ENCODE peak calls at places on chromosome 4, in seven cellular contexts. One of them, this sample, is unnamed.
A peak's percentile ranks its signal among the peaks of the same experiment; 100 is the strongest.

GRCh38 chr4:184310171-184310567 is 92.5 kb upstream of the ENPP6 start:
- DNase-seq in HCT116: no peak
- DNase-seq in GM12878: no peak
- DNase-seq in K562: no peak
- DNase-seq in H1: peak; percentile 52
- DNase-seq in NT2/D1: no peak
- DNase-seq in SK-N-SH: no peak
- DNase-seq in this sample: no peak

GRCh38 chr4:6367313-6367945 is 97.8 kb downstream of the WFS1 start:
- DNase-seq in HCT116: no peak
- DNase-seq in GM12878: no peak
- DNase-seq in K562: no peak
- DNase-seq in H1: no peak
- DNase-seq in NT2/D1: peak; percentile 66
- DNase-seq in SK-N-SH: no peak
- DNase-seq in this sample: no peak

GRCh38 chr4:30720021-30720655 is at the start of gene PCDH7:
- DNase-seq in HCT116: no peak
- DNase-seq in GM12878: no peak
- DNase-seq in K562: no peak
- DNase-seq in H1: peak; percentile 76
- DNase-seq in NT2/D1: peak; percentile 42
- DNase-seq in SK-N-SH: peak; percentile 46
- DNase-seq in this sample: no peak

GRCh38 chr4:143247866-143248265 is 63.1 kb downstream of the USP38 start:
- DNase-seq in HCT116: no peak
- DNase-seq in GM12878: no peak
- DNase-seq in K562: no peak
- DNase-seq in H1: no peak
- DNase-seq in NT2/D1: no peak
- DNase-seq in SK-N-SH: no peak
- DNase-seq in this sample: no peak

GRCh38 chr4:7829687-7830580 is 109.7 kb downstream of the AFAP1 start:
- DNase-seq in HCT116: no peak
- DNase-seq in GM12878: no peak
- DNase-seq in K562: no peak
- DNase-seq in H1: no peak
- DNase-seq in NT2/D1: no peak
- DNase-seq in SK-N-SH: no peak
- DNase-seq in this sample: no peak

GRCh38 chr4:13509442-13509841 is 25.3 kb upstream of the RAB28 start:
- DNase-seq in HCT116: no peak
- DNase-seq in GM12878: no peak
- DNase-seq in K562: no peak
- DNase-seq in H1: no peak
- DNase-seq in NT2/D1: peak; percentile 78
- DNase-seq in SK-N-SH: no peak
- DNase-seq in this sample: no peak

GRCh38 chr4:151403656-151404055 is 5.3 kb upstream of the FHIP1A start:
- DNase-seq in HCT116: no peak
- DNase-seq in GM12878: no peak
- DNase-seq in K562: no peak
- DNase-seq in H1: no peak
- DNase-seq in NT2/D1: no peak
- DNase-seq in SK-N-SH: no peak
- DNase-seq in this sample: no peak

GRCh38 chr4:110142461-110142860 is 56.0 kb downstream of the ELOVL6 start:
- DNase-seq in HCT116: no peak
- DNase-seq in GM12878: no peak
- DNase-seq in K562: no peak
- DNase-seq in H1: no peak
- DNase-seq in NT2/D1: no peak
- DNase-seq in SK-N-SH: no peak
- DNase-seq in this sample: no peak

GRCh38 chr4:66750273-66750672 is 795.0 kb downstream of the CENPC start:
- DNase-seq in HCT116: no peak
- DNase-seq in GM12878: no peak
- DNase-seq in K562: no peak
- DNase-seq in H1: no peak
- DNase-seq in NT2/D1: no peak
- DNase-seq in SK-N-SH: no peak
- DNase-seq in this sample: no peak

GRCh38 chr4:76896731-76897521 is 1.0 kb downstream of the SOWAHB start:
- DNase-seq in HCT116: no peak
- DNase-seq in GM12878: no peak
- DNase-seq in K562: no peak
- DNase-seq in H1: no peak
- DNase-seq in NT2/D1: no peak
- DNase-seq in SK-N-SH: peak; percentile 76
- DNase-seq in this sample: no peak

GRCh38 chr4:182955411-182955810 is 38.2 kb upstream of the DCTD start:
- DNase-seq in HCT116: no peak
- DNase-seq in GM12878: no peak
- DNase-seq in K562: no peak
- DNase-seq in H1: no peak
- DNase-seq in NT2/D1: no peak
- DNase-seq in SK-N-SH: no peak
- DNase-seq in this sample: no peak

GRCh38 chr4:82780398-82781231 is 18.0 kb downstream of the SCD5 start:
- DNase-seq in HCT116: no peak
- DNase-seq in GM12878: no peak
- DNase-seq in K562: no peak
- DNase-seq in H1: no peak
- DNase-seq in NT2/D1: no peak
- DNase-seq in SK-N-SH: peak; percentile 69
- DNase-seq in this sample: peak; percentile 57

GRCh38 chr4:7234355-7235029 is 42.2 kb downstream of the SORCS2 start:
- DNase-seq in HCT116: no peak
- DNase-seq in GM12878: no peak
- DNase-seq in K562: no peak
- DNase-seq in H1: no peak
- DNase-seq in NT2/D1: no peak
- DNase-seq in SK-N-SH: no peak
- DNase-seq in this sample: no peak

GRCh38 chr4:82123934-82124333 is 249.9 kb downstream of the HNRNPD start:
- DNase-seq in HCT116: no peak
- DNase-seq in GM12878: no peak
- DNase-seq in K562: no peak
- DNase-seq in H1: no peak
- DNase-seq in NT2/D1: no peak
- DNase-seq in SK-N-SH: no peak
- DNase-seq in this sample: no peak

GRCh38 chr4:169239236-169239905 is 31.4 kb downstream of the SH3RF1 start:
- DNase-seq in HCT116: no peak
- DNase-seq in GM12878: no peak
- DNase-seq in K562: no peak
- DNase-seq in H1: no peak
- DNase-seq in NT2/D1: no peak
- DNase-seq in SK-N-SH: no peak
- DNase-seq in this sample: no peak

GRCh38 chr4:106315476-106315967 is 487 bp downstream of the TBCK start:
- DNase-seq in HCT116: no peak
- DNase-seq in GM12878: no peak
- DNase-seq in K562: peak; percentile 25
- DNase-seq in H1: no peak
- DNase-seq in NT2/D1: no peak
- DNase-seq in SK-N-SH: no peak
- DNase-seq in this sample: peak; percentile 39

GRCh38 chr4:15868065-15868464 is 70.5 kb downstream of the FGFBP1 start:
- DNase-seq in HCT116: no peak
- DNase-seq in GM12878: no peak
- DNase-seq in K562: no peak
- DNase-seq in H1: no peak
- DNase-seq in NT2/D1: no peak
- DNase-seq in SK-N-SH: no peak
- DNase-seq in this sample: no peak

GRCh38 chr4:80266902-80267380 is 477 bp downstream of the FGF5 start:
- DNase-seq in HCT116: no peak
- DNase-seq in GM12878: no peak
- DNase-seq in K562: peak; percentile 34
- DNase-seq in H1: no peak
- DNase-seq in NT2/D1: no peak
- DNase-seq in SK-N-SH: peak; percentile 59
- DNase-seq in this sample: no peak

GRCh38 chr4:166042510-166043055 is 169.5 kb downstream of the TLL1 start:
- DNase-seq in HCT116: no peak
- DNase-seq in GM12878: no peak
- DNase-seq in K562: no peak
- DNase-seq in H1: no peak
- DNase-seq in NT2/D1: no peak
- DNase-seq in SK-N-SH: no peak
- DNase-seq in this sample: no peak

GRCh38 chr4:73725499-73725898 is 14.9 kb upstream of the CXCL8 start:
- DNase-seq in HCT116: no peak
- DNase-seq in GM12878: no peak
- DNase-seq in K562: no peak
- DNase-seq in H1: no peak
- DNase-seq in NT2/D1: no peak
- DNase-seq in SK-N-SH: no peak
- DNase-seq in this sample: no peak

GRCh38 chr4:38128478-38129451 is 168.6 kb downstream of the PTTG2 start:
- DNase-seq in HCT116: peak; percentile 42
- DNase-seq in GM12878: peak; percentile 95
- DNase-seq in K562: no peak
- DNase-seq in H1: peak; percentile 58
- DNase-seq in NT2/D1: peak; percentile 61
- DNase-seq in SK-N-SH: no peak
- DNase-seq in this sample: peak; percentile 91

GRCh38 chr4:24979554-24979953 is 51.2 kb downstream of the LGI2 start:
- DNase-seq in HCT116: no peak
- DNase-seq in GM12878: no peak
- DNase-seq in K562: no peak
- DNase-seq in H1: no peak
- DNase-seq in NT2/D1: no peak
- DNase-seq in SK-N-SH: no peak
- DNase-seq in this sample: no peak

GRCh38 chr4:110533940-110534339 is 58.0 kb downstream of the ENPEP start:
- DNase-seq in HCT116: peak; percentile 72
- DNase-seq in GM12878: no peak
- DNase-seq in K562: no peak
- DNase-seq in H1: no peak
- DNase-seq in NT2/D1: no peak
- DNase-seq in SK-N-SH: no peak
- DNase-seq in this sample: peak; percentile 74

GRCh38 chr4:1857931-1858330 is 2.0 kb upstream of the LETM1 start:
- DNase-seq in HCT116: no peak
- DNase-seq in GM12878: no peak
- DNase-seq in K562: no peak
- DNase-seq in H1: no peak
- DNase-seq in NT2/D1: no peak
- DNase-seq in SK-N-SH: no peak
- DNase-seq in this sample: no peak

GRCh38 chr4:1856071-1856919 is at the start of gene LETM1:
- DNase-seq in HCT116: peak; percentile 85
- DNase-seq in GM12878: peak; percentile 83
- DNase-seq in K562: peak; percentile 91
- DNase-seq in H1: peak; percentile 92
- DNase-seq in NT2/D1: peak; percentile 93
- DNase-seq in SK-N-SH: peak; percentile 98
- DNase-seq in this sample: peak; percentile 84

GRCh38 chr4:1854752-1855151 is 1.2 kb downstream of the LETM1 start:
- DNase-seq in HCT116: no peak
- DNase-seq in GM12878: no peak
- DNase-seq in K562: no peak
- DNase-seq in H1: no peak
- DNase-seq in NT2/D1: no peak
- DNase-seq in SK-N-SH: no peak
- DNase-seq in this sample: no peak

GRCh38 chr4:1856920-1857699 is 1.2 kb upstream of the LETM1 start:
- DNase-seq in HCT116: no peak
- DNase-seq in GM12878: no peak
- DNase-seq in K562: no peak
- DNase-seq in H1: no peak
- DNase-seq in NT2/D1: no peak
- DNase-seq in SK-N-SH: peak; percentile 67
- DNase-seq in this sample: no peak

GRCh38 chr4:1855334-1856070 is 454 bp downstream of the LETM1 start:
- DNase-seq in HCT116: no peak
- DNase-seq in GM12878: no peak
- DNase-seq in K562: peak; percentile 70
- DNase-seq in H1: peak; percentile 57
- DNase-seq in NT2/D1: no peak
- DNase-seq in SK-N-SH: peak; percentile 62
- DNase-seq in this sample: no peak
- TF ChIP-seq YY1 in HCT116: no peak
- TF ChIP-seq YY1 in GM12878: no peak
- TF ChIP-seq YY1 in K562: no peak
- TF ChIP-seq YY1 in H1: no peak
- TF ChIP-seq YY1 in NT2/D1: no peak
- TF ChIP-seq YY1 in SK-N-SH: no peak
- TF ChIP-seq YY1 in this sample: peak; percentile 68

GRCh38 chr4:85760521-85760920 is 285.6 kb downstream of the ARHGAP24 start:
- DNase-seq in HCT116: no peak
- DNase-seq in GM12878: no peak
- DNase-seq in K562: no peak
- DNase-seq in H1: no peak
- DNase-seq in NT2/D1: no peak
- DNase-seq in SK-N-SH: no peak
- DNase-seq in this sample: no peak
- TF ChIP-seq YY1 in HCT116: no peak
- TF ChIP-seq YY1 in GM12878: no peak
- TF ChIP-seq YY1 in K562: no peak
- TF ChIP-seq YY1 in H1: no peak
- TF ChIP-seq YY1 in NT2/D1: no peak
- TF ChIP-seq YY1 in SK-N-SH: no peak
- TF ChIP-seq YY1 in this sample: no peak

DNA sequence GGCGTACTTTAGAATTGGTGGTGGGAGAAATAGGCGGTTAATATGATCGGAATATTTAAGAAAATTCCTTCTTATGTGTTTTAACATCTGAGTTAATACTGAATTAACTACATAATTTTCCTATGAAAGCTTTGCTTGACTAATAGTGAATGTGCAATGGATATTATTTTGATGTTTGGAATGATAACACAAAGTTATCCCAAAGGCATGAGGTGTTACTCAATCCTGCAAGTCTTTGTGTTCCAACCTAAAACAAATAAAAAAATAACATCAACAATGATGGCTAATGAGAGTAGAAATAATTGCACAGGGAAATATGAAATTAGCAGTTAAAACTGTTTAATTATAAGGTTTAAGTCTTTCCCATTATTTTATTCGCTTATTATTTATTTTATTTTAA is 183.6 kb upstream of the ARSJ start:
- DNase-seq in HCT116: no peak
- DNase-seq in GM12878: no peak
- DNase-seq in K562: no peak
- DNase-seq in H1: no peak
- DNase-seq in NT2/D1: no peak
- DNase-seq in SK-N-SH: no peak
- DNase-seq in this sample: no peak
- TF ChIP-seq YY1 in HCT116: no peak
- TF ChIP-seq YY1 in GM12878: no peak
- TF ChIP-seq YY1 in K562: no peak
- TF ChIP-seq YY1 in H1: no peak
- TF ChIP-seq YY1 in NT2/D1: no peak
- TF ChIP-seq YY1 in SK-N-SH: no peak
- TF ChIP-seq YY1 in this sample: no peak

DNA sequence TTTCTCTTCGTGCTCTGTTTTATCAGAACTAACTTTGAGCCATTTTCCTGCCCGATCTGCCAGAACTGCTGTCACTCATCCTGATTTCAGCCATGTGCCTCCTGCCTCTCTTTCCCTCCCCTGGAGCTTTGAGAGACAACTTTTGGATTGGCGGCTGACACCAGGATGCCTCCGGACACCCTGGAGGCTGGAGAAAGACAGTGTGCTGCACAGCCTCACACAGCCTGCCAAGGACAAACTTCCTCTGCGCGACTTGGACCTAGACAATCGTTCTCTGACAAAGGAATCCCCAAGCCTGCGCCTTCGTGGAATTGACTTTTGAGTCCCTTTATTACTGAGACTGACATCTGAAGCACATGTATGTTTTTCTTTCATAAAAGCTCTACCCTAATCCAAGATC is 10.8 kb upstream of the LDB2 start:
- DNase-seq in HCT116: no peak
- DNase-seq in GM12878: no peak
- DNase-seq in K562: no peak
- DNase-seq in H1: no peak
- DNase-seq in NT2/D1: no peak
- DNase-seq in SK-N-SH: no peak
- DNase-seq in this sample: no peak
- TF ChIP-seq YY1 in HCT116: no peak
- TF ChIP-seq YY1 in GM12878: no peak
- TF ChIP-seq YY1 in K562: no peak
- TF ChIP-seq YY1 in H1: no peak
- TF ChIP-seq YY1 in NT2/D1: no peak
- TF ChIP-seq YY1 in SK-N-SH: no peak
- TF ChIP-seq YY1 in this sample: no peak

This sample was measured in HepG2.